ENCODE peak calls at places on chromosomes 6 and 20, in five cellular contexts. Y is fibroblast of the aortic adventitia, E is keratinocyte, O is fibroblast of lung, A is psoas muscle. H is an unnamed sample.
A peak's percentile ranks its signal among the peaks of the same experiment; 100 is the strongest.

GRCh38 chr20:2146080-2146867 is 44.6 kb downstream of the STK35 start:
- DNase-seq in Y (no peak), A (no peak), O (no peak), E (no peak), H (no peak)

GRCh38 chr6:17004269-17004668 is 97.6 kb upstream of the STMND1 start:
- DNase-seq in Y (peak; percentile 50), O (peak; percentile 33), E (no peak), A (no peak), H (no peak)

GRCh38 chr6:40885139-40885774 is 153.8 kb downstream of the UNC5CL start:
- DNase-seq in E (no peak), O (no peak), Y (no peak), A (no peak), H (no peak)

GRCh38 chr20:37383229-37383989 is 37.5 kb downstream of the SRC start:
- DNase-seq in Y (peak; percentile 38), O (peak; percentile 24), A (peak; percentile 32), E (no peak), H (peak; percentile 88)

GRCh38 chr6:13920584-13920983 is 4.2 kb upstream of the RNF182 start:
- DNase-seq in A (no peak), O (peak; percentile 63), E (no peak), Y (no peak), H (no peak)

GRCh38 chr6:72825265-72825918 is 203.5 kb downstream of the KCNQ5 start:
- DNase-seq in O (peak; percentile 45), E (peak; percentile 17), Y (peak; percentile 34), A (no peak), H (peak; percentile 17)

GRCh38 chr6:56798163-56798562 is 155.5 kb upstream of the DST start:
- DNase-seq in O (peak; percentile 92), Y (peak; percentile 56), A (no peak), E (no peak), H (no peak)

GRCh38 chr6:126337323-126337722 is 2.6 kb upstream of the CENPW start:
- DNase-seq in A (no peak), O (peak; percentile 89), Y (peak; percentile 92), E (no peak), H (peak; percentile 86)

GRCh38 chr6:76000629-76001028 is 71.8 kb downstream of the IMPG1 start:
- DNase-seq in E (no peak), O (no peak), Y (no peak), A (no peak), H (no peak)

GRCh38 chr6:110103260-110103659 is 76.2 kb downstream of the WASF1 start:
- DNase-seq in A (no peak), Y (no peak), E (no peak), O (no peak), H (no peak)

GRCh38 chr6:4794140-4794707 is 18.0 kb downstream of the CDYL start:
- DNase-seq in Y (no peak), O (peak; percentile 42), A (no peak), E (no peak), H (no peak)

GRCh38 chr20:36854343-36855240 is 21.3 kb upstream of the TLDC2 start:
- DNase-seq in Y (no peak), A (peak; percentile 57), E (no peak), O (no peak), H (peak; percentile 52)

GRCh38 chr6:114364295-114364694 is 21.5 kb upstream of the HS3ST5 start:
- DNase-seq in E (no peak), O (peak; percentile 52), Y (no peak), A (no peak), H (peak; percentile 37)

GRCh38 chr6:109892451-109893435 is 85.4 kb upstream of the GPR6 start:
- DNase-seq in Y (no peak), O (no peak), E (no peak), A (no peak), H (peak; percentile 2)

GRCh38 chr6:2563635-2564034 is 187.1 kb downstream of the MYLK4 start:
- DNase-seq in A (no peak), E (no peak), O (peak; percentile 17), Y (peak; percentile 28), H (no peak)

GRCh38 chr20:44752099-44752931 is 6.7 kb downstream of the KCNK15 start:
- DNase-seq in A (no peak), Y (no peak), O (no peak), E (no peak), H (no peak)

GRCh38 chr20:35511814-35512420 is 17.5 kb downstream of the C20orf173 start:
- DNase-seq in E (no peak), Y (peak; percentile 59), O (peak; percentile 67), A (peak; percentile 14), H (peak; percentile 51)

GRCh38 chr20:19787366-19787765 is 29.3 kb downstream of the RIN2 start:
- DNase-seq in Y (peak; percentile 24), A (no peak), O (no peak), E (no peak), H (no peak)

GRCh38 chr20:4550740-4551139 is 171.0 kb upstream of the PRND start:
- DNase-seq in E (no peak), A (no peak), Y (no peak), O (no peak), H (no peak)

GRCh38 chr6:157434349-157435016 is 53.5 kb downstream of the ZDHHC14 start:
- DNase-seq in Y (no peak), E (no peak), A (peak; percentile 75), O (no peak), H (no peak)

GRCh38 chr20:53282217-53282955 is 310.2 kb downstream of the TSHZ2 start:
- DNase-seq in E (no peak), O (no peak), Y (no peak), A (no peak), H (no peak)

GRCh38 chr6:162230147-162230752 is 497.3 kb downstream of the PRKN start:
- DNase-seq in Y (no peak), O (no peak), E (no peak), A (no peak), H (no peak)

GRCh38 chr6:13435477-13435876 is 51.9 kb downstream of the GFOD1 start:
- DNase-seq in E (no peak), Y (no peak), A (no peak), O (no peak), H (no peak)

GRCh38 chr20:25372584-25373336 is 17.9 kb downstream of the ABHD12 start:
- DNase-seq in O (peak; percentile 98), Y (peak; percentile 80), A (no peak), E (peak; percentile 61), H (peak; percentile 68)

DNA sequence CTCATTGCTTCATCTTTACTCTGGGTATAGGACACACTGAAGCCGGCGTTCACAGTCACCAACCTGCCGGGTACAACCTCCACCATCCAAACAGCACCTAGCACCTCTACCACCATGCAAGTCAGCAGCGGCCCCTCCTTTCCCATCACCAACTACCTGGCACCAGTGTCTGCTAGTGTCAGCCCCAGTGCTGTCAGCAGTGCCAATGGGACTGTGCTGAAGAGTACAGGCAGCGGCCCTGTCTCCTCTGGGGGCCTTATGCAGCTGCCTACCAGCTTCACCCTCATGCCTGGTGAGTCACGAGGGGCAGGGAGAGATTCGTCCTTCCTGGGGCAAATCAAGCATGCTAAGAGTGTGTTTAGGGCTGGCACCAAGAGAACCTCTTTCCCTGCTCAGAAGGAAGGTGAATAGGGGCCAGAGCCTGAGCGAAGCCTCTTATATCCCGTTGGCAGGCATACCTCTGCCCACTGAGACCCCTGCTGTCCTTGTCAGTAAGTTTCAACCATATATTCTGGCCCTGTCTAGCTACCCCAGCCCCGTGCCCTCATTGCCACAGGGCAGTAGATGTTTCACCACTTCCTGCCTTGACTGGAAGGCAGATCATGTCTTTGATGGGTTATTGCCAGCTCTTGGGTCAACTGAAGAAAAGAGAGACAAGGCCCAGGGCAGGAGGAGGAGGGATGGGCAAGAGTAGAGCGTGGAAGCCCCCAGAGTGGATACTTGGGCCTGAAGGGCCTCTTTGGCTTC is 4.8 kb downstream of the SRF start:
- DNase-seq in O (no peak), A (no peak), E (no peak), Y (no peak), H (no peak)
- TF ChIP-seq CTCF in O (no peak), A (no peak), E (no peak), Y (no peak), H (no peak)

GRCh38 chr6:100078509-100078908 is 84.5 kb upstream of the MCHR2 start:
- DNase-seq in A (no peak), E (no peak), O (peak; percentile 6), Y (peak; percentile 27), H (peak; percentile 77)
- TF ChIP-seq CTCF in A (peak; percentile 37), E (peak; percentile 40), O (peak; percentile 38), Y (peak; percentile 27), H (peak; percentile 41)

GRCh38 chr6:142457638-142458406 is 156.0 kb downstream of the ADGRG6 start:
- DNase-seq in O (no peak), Y (no peak), A (no peak), E (no peak), H (no peak)

GRCh38 chr6:142458857-142459256 is 157.1 kb downstream of the ADGRG6 start:
- DNase-seq in E (no peak), Y (no peak), O (no peak), A (no peak), H (no peak)

GRCh38 chr6:142459267-142459666 is 157.5 kb downstream of the ADGRG6 start:
- DNase-seq in E (no peak), O (no peak), Y (peak; percentile 33), A (no peak), H (no peak)

GRCh38 chr6:142463988-142464387 is 162.2 kb downstream of the ADGRG6 start:
- DNase-seq in Y (no peak), O (no peak), A (no peak), E (no peak), H (no peak)

DNA sequence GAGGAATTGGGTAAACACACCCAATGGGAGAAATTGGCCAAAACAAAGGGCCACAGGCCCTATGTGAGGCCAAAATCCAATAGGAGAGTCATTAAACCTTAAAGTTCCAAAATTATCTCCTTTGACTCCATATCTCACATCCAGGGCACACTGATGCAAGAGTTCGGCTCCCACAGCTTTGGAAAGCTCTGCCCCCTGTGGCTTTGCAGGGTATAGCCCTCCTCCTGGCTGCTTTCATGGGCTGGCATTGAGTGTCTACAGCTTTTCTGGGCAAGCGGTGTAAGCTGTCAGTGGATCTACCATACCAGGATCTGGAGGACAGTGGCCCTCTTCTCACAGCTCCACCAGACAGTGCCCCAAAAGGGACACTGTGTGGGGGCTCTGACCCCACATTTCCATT is 160.5 kb downstream of the ADGRG6 start:
- DNase-seq in A (no peak), Y (no peak), E (no peak), O (no peak), H (no peak)
- TF ChIP-seq CTCF in A (no peak), Y (peak; percentile 13), E (no peak), O (no peak), H (no peak)

GRCh38 chr6:132214716-132215115 is 186.6 kb downstream of the MOXD1 start:
- DNase-seq in A (no peak), Y (no peak), E (no peak), O (no peak), H (no peak)

GRCh38 chr6:132213191-132213590 is 188.1 kb downstream of the MOXD1 start:
- DNase-seq in O (no peak), Y (no peak), A (no peak), E (no peak), H (no peak)

GRCh38 chr6:132215805-132216204 is 185.5 kb downstream of the MOXD1 start:
- DNase-seq in O (no peak), Y (no peak), A (no peak), E (no peak), H (no peak)

GRCh38 chr6:132210886-132211563 is 190.2 kb downstream of the MOXD1 start:
- DNase-seq in A (no peak), O (no peak), E (no peak), Y (no peak), H (no peak)

DNA sequence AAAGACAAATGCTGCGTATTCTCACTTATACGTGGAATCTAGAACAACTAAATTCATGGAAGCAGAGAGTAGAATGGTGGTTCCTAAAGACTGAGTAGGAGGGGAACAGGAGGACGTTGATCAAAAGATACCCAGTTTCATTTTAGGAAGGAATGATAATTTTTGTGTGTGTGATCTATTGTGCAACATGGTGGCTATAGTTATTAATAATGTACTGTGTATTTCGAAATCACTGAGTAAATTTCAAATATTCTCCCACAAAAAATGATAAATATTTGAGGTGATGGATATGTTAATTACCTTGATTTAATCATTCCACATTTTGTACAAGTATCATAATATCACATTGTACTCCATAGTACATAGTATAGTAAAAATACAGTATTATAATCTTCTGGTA is 187.5 kb downstream of the MOXD1 start:
- DNase-seq in A (no peak), O (no peak), Y (no peak), E (no peak), H (no peak)
- TF ChIP-seq CTCF in A (no peak), O (no peak), Y (no peak), E (no peak), H (no peak)